ENCODE peak calls at places on chromosome 2, in four cellular contexts. M is NCI-H446; K is iris pigment epithelial cell; T is stimulated activated effector memory CD8-positive, alpha-beta T cell treated with anti-CD3 and anti-CD28 coated beads, Interleukin-12 subunit alpha, Interleukin-12 subunit beta, amount 100 ng/mL, for 72 hours. A is an unnamed sample.

GRCh38 chr2:100182494-100183355 is 40.3 kb upstream of the AFF3 start:
- DNase-seq in T (no peak), M (no peak), K (no peak), A (no peak)

GRCh38 chr2:6442252-6442651 is 423.5 kb downstream of the CMPK2 start:
- DNase-seq in T (no peak), K (peak; percentile 36), M (no peak), A (no peak)

GRCh38 chr2:189088566-189089225 is 90.9 kb downstream of the COL5A2 start:
- DNase-seq in T (no peak), M (no peak), K (no peak), A (no peak)

GRCh38 chr2:57981369-57981768 is 65.2 kb upstream of the VRK2 start:
- DNase-seq in T (no peak), M (peak; percentile 43), K (peak; percentile 66), A (no peak)

GRCh38 chr2:55418512-55419235 is 982 bp downstream of the CCDC88A start:
- DNase-seq in T (no peak), M (no peak), K (no peak), A (no peak)

GRCh38 chr2:19358242-19359020 is at the start of gene OSR1:
- DNase-seq in M (no peak), K (peak; percentile 71), T (no peak), A (no peak)

GRCh38 chr2:174300114-174300513 is 34.6 kb upstream of the SP9 start:
- DNase-seq in T (no peak), M (no peak), K (peak; percentile 18), A (no peak)

GRCh38 chr2:20604957-20605381 is 45.9 kb downstream of the HS1BP3 start:
- DNase-seq in T (no peak), K (peak; percentile 91), M (peak; percentile 95), A (no peak)

GRCh38 chr2:168673265-168674222 is 128.9 kb upstream of the NOSTRIN start:
- DNase-seq in M (peak; percentile 32), T (no peak), K (no peak), A (no peak)

GRCh38 chr2:43052944-43053306 is 173.5 kb downstream of the ZFP36L2 start:
- DNase-seq in M (no peak), T (no peak), K (no peak), A (no peak)

GRCh38 chr2:193542762-193543161 is 1348.0 kb upstream of the TMEFF2 start:
- DNase-seq in K (no peak), M (no peak), T (no peak), A (no peak)

GRCh38 chr2:167933097-167933814 is 314.1 kb downstream of the STK39 start:
- DNase-seq in M (no peak), T (no peak), K (no peak), A (no peak)

GRCh38 chr2:74006424-74006823 is 21.7 kb downstream of the TET3 start:
- DNase-seq in K (no peak), T (no peak), M (peak; percentile 39), A (no peak)

GRCh38 chr2:213644926-213645325 is 360.7 kb downstream of the SPAG16 start:
- DNase-seq in M (no peak), K (no peak), T (no peak), A (no peak)

GRCh38 chr2:11079131-11079824 is 76.0 kb upstream of the SLC66A3 start:
- DNase-seq in K (no peak), M (no peak), T (no peak), A (no peak)

GRCh38 chr2:150596071-150596470 is 108.6 kb upstream of the RND3 start:
- DNase-seq in T (no peak), K (peak; percentile 66), M (no peak), A (no peak)

GRCh38 chr2:160353166-160353565 is 140.4 kb downstream of the RBMS1 start:
- DNase-seq in T (no peak), K (no peak), M (no peak), A (no peak)

GRCh38 chr2:10774394-10774793 is 38.2 kb downstream of the PDIA6 start:
- DNase-seq in M (no peak), T (no peak), K (no peak), A (no peak)

GRCh38 chr2:239778042-239778811 is 246.9 kb downstream of the NDUFA10 start:
- DNase-seq in T (no peak), K (no peak), M (no peak), A (no peak)

GRCh38 chr2:175698076-175698475 is 304.0 kb downstream of the LNPK start:
- DNase-seq in T (no peak), M (no peak), K (no peak), A (no peak)

GRCh38 chr2:1740714-1741584 is 3.4 kb downstream of the PXDN start:
- DNase-seq in K (no peak), T (no peak), M (peak; percentile 35), A (no peak)

GRCh38 chr2:54772110-54772509 is 48.6 kb downstream of the EML6 start:
- DNase-seq in K (peak; percentile 83), T (no peak), M (no peak), A (no peak)

GRCh38 chr2:151153601-151154000 is 108.1 kb downstream of the RBM43 start:
- DNase-seq in M (no peak), K (no peak), T (no peak), A (no peak)

GRCh38 chr2:10972683-10973433 is 61.1 kb downstream of the KCNF1 start:
- DNase-seq in K (no peak), T (no peak), M (no peak), A (no peak)

A was measured in GM12892.